ENCODE peak calls at places on chromosomes 7 and 10, in six cellular contexts. U is activated CD8-positive, alpha-beta memory T cell treated with anti-CD3 and anti-CD28 coated beads, Interleukin-2, amount 50 U/mL, for 48 hours; D is epithelial cell of proximal tubule; W is stimulated activated CD8-positive, alpha-beta memory T cell treated with anti-CD3 and anti-CD28 coated beads, Interleukin-7, amount 100 ng/mL, for 1 hour; S is GM23248; Q is activated naive CD4-positive, alpha-beta T cell treated with anti-CD3 and anti-CD28 coated beads, Interleukin-2, amount 50 U/mL, for 72 hours. R is an unnamed sample.

GRCh38 chr7:134515569-134516468 is 11.5 kb upstream of the AKR1B10 start:
- DNase-seq in U (no peak), D (peak; percentile 68), W (no peak), S (peak; percentile 97), Q (no peak), R (peak; percentile 86)

GRCh38 chr10:61125560-61126250 is 181.7 kb upstream of the RHOBTB1 start:
- DNase-seq in U (no peak), D (no peak), W (no peak), S (no peak), Q (no peak), R (no peak)

GRCh38 chr7:113998934-113999333 is 80.1 kb upstream of the PPP1R3A start:
- DNase-seq in U (no peak), D (no peak), W (no peak), S (no peak), Q (no peak), R (no peak)

GRCh38 chr7:4739528-4739992 is 35.9 kb upstream of the AP5Z1 start:
- DNase-seq in U (peak; percentile 61), D (no peak), W (no peak), S (no peak), Q (no peak), R (peak; percentile 40)

GRCh38 chr10:132443998-132444876 is 47.2 kb downstream of the PWWP2B start:
- DNase-seq in U (no peak), D (no peak), W (no peak), S (no peak), Q (no peak), R (no peak)

GRCh38 chr7:876972-877311 is 588 bp downstream of the GET4 start:
- DNase-seq in U (no peak), D (no peak), W (no peak), S (peak; percentile 57), Q (no peak), R (no peak)

GRCh38 chr7:47720141-47720906 is 138.4 kb upstream of the TNS3 start:
- DNase-seq in U (no peak), D (no peak), W (no peak), S (peak; percentile 82), Q (no peak), R (peak; percentile 34)

GRCh38 chr10:59864141-59864962 is 42.0 kb downstream of the CCDC6 start:
- DNase-seq in U (no peak), D (no peak), W (no peak), S (no peak), Q (no peak), R (no peak)

GRCh38 chr7:131623154-131623553 is 66.7 kb upstream of the PODXL start:
- DNase-seq in U (no peak), D (no peak), W (no peak), S (no peak), Q (no peak), R (no peak)

GRCh38 chr7:74176555-74176954 is 2.4 kb downstream of the EIF4H start:
- DNase-seq in U (no peak), D (no peak), W (no peak), S (no peak), Q (no peak), R (no peak)

GRCh38 chr10:85225311-85225710 is 896.9 kb downstream of the CCSER2 start:
- DNase-seq in U (no peak), D (no peak), W (no peak), S (no peak), Q (no peak), R (no peak)

GRCh38 chr7:125061776-125062397 is 132.3 kb upstream of the POT1 start:
- DNase-seq in U (no peak), D (peak; percentile 32), W (no peak), S (peak; percentile 37), Q (no peak), R (no peak)

GRCh38 chr10:125827133-125827532 is 3.8 kb downstream of the BCCIP start:
- DNase-seq in U (no peak), D (no peak), W (no peak), S (no peak), Q (no peak), R (no peak)

GRCh38 chr7:69049341-69049740 is 548.9 kb upstream of the AUTS2 start:
- DNase-seq in U (no peak), D (no peak), W (no peak), S (peak; percentile 20), Q (no peak), R (peak; percentile 76)

GRCh38 chr7:76262683-76263402 is 39.6 kb upstream of the HSPB1 start:
- DNase-seq in U (no peak), D (peak; percentile 4), W (no peak), S (peak; percentile 84), Q (peak; percentile 42), R (peak; percentile 75)

GRCh38 chr7:6516387-6516983 is 34.8 kb downstream of the GRID2IP start:
- DNase-seq in U (peak; percentile 83), D (no peak), W (peak; percentile 40), S (peak; percentile 91), Q (peak; percentile 66), R (peak; percentile 79)

GRCh38 chr7:4645241-4645640 is 36.9 kb upstream of the FOXK1 start:
- DNase-seq in U (no peak), D (no peak), W (no peak), S (peak; percentile 55), Q (no peak), R (peak; percentile 51)